ENCODE peak calls at places on chromosome 4, in four cellular contexts. One of them, this sample, is unnamed.

GRCh38 chr4:1943928-1944327 is 64.8 kb downstream of the NELFA start:
- DNase-seq in AG08396: no peak
- DNase-seq in amniotic stem cell: no peak
- DNase-seq in Right ventricle myocardium superior: no peak
- DNase-seq in this sample: no peak

GRCh38 chr4:146957252-146957651 is 11.6 kb upstream of the TTC29 start:
- DNase-seq in amniotic stem cell: peak; percentile 72
- DNase-seq in Right ventricle myocardium superior: no peak
- DNase-seq in AG08396: peak; percentile 14
- DNase-seq in this sample: no peak

GRCh38 chr4:167379433-167379832 is 145.1 kb upstream of the SPOCK3 start:
- DNase-seq in amniotic stem cell: no peak
- DNase-seq in AG08396: no peak
- DNase-seq in Right ventricle myocardium superior: no peak
- DNase-seq in this sample: no peak

GRCh38 chr4:107693132-107693531 is 26.9 kb downstream of the PAPSS1 start:
- DNase-seq in amniotic stem cell: no peak
- DNase-seq in Right ventricle myocardium superior: no peak
- DNase-seq in AG08396: no peak
- DNase-seq in this sample: no peak

GRCh38 chr4:62408467-62408866 is 1208.3 kb downstream of the ADGRL3 start:
- DNase-seq in amniotic stem cell: no peak
- DNase-seq in AG08396: no peak
- DNase-seq in Right ventricle myocardium superior: no peak
- DNase-seq in this sample: no peak

GRCh38 chr4:155787113-155787710 is 28.4 kb downstream of the GUCY1B1 start:
- DNase-seq in amniotic stem cell: no peak
- DNase-seq in Right ventricle myocardium superior: no peak
- DNase-seq in AG08396: peak; percentile 29
- DNase-seq in this sample: no peak

GRCh38 chr4:112944006-112944405 is 105.4 kb upstream of the ANK2 start:
- DNase-seq in amniotic stem cell: no peak
- DNase-seq in AG08396: no peak
- DNase-seq in Right ventricle myocardium superior: no peak
- DNase-seq in this sample: no peak

GRCh38 chr4:1895971-1896657 is 24.9 kb downstream of the NSD2 start:
- DNase-seq in Right ventricle myocardium superior: no peak
- DNase-seq in AG08396: no peak
- DNase-seq in amniotic stem cell: no peak
- DNase-seq in this sample: no peak

GRCh38 chr4:68732653-68733466 is 62.4 kb upstream of the UGT2B15 start:
- DNase-seq in amniotic stem cell: no peak
- DNase-seq in Right ventricle myocardium superior: no peak
- DNase-seq in AG08396: no peak
- DNase-seq in this sample: peak; percentile 52

GRCh38 chr4:30350288-30350687 is 369.9 kb upstream of the PCDH7 start:
- DNase-seq in Right ventricle myocardium superior: no peak
- DNase-seq in AG08396: no peak
- DNase-seq in amniotic stem cell: no peak
- DNase-seq in this sample: no peak

GRCh38 chr4:171342646-171343045 is 470.6 kb upstream of the GALNTL6 start:
- DNase-seq in AG08396: no peak
- DNase-seq in amniotic stem cell: no peak
- DNase-seq in Right ventricle myocardium superior: no peak
- DNase-seq in this sample: no peak

GRCh38 chr4:177185151-177185550 is 124.5 kb upstream of the NEIL3 start:
- DNase-seq in amniotic stem cell: no peak
- DNase-seq in AG08396: no peak
- DNase-seq in Right ventricle myocardium superior: no peak
- DNase-seq in this sample: no peak

GRCh38 chr4:40693946-40694345 is 55.8 kb upstream of the NSUN7 start:
- DNase-seq in Right ventricle myocardium superior: no peak
- DNase-seq in amniotic stem cell: no peak
- DNase-seq in AG08396: no peak
- DNase-seq in this sample: no peak

GRCh38 chr4:156575430-156576073 is 396.0 kb downstream of the PDGFC start:
- DNase-seq in amniotic stem cell: no peak
- DNase-seq in AG08396: no peak
- DNase-seq in Right ventricle myocardium superior: no peak
- DNase-seq in this sample: no peak

GRCh38 chr4:52892880-52893279 is 30.8 kb downstream of the RASL11B start:
- DNase-seq in amniotic stem cell: no peak
- DNase-seq in AG08396: peak; percentile 43
- DNase-seq in Right ventricle myocardium superior: no peak
- DNase-seq in this sample: no peak

GRCh38 chr4:150888217-150888616 is 126.9 kb downstream of the LRBA start:
- DNase-seq in AG08396: no peak
- DNase-seq in amniotic stem cell: no peak
- DNase-seq in Right ventricle myocardium superior: no peak
- DNase-seq in this sample: no peak

GRCh38 chr4:26503427-26503826 is 13.1 kb upstream of the CCKAR start:
- DNase-seq in AG08396: no peak
- DNase-seq in amniotic stem cell: no peak
- DNase-seq in Right ventricle myocardium superior: no peak
- DNase-seq in this sample: no peak